ENCODE peak calls at places on chromosomes 2 and 18, in four cellular contexts. R, V, J and T are unnamed samples.

GRCh38 chr2:62569907-62570793 is 64.2 kb upstream of the TMEM17 start:
- DNase-seq in R (no peak), J (no peak), V (no peak), T (no peak)

GRCh38 chr2:162587653-162588052 is 243.7 kb downstream of the GCA start:
- DNase-seq in R (no peak), V (no peak), J (no peak), T (no peak)

GRCh38 chr18:52343138-52343537 is 3.1 kb downstream of the DCC start:
- DNase-seq in V (no peak), J (no peak), R (no peak), T (no peak)

GRCh38 chr2:113876503-113877387 is 13.1 kb upstream of the ACTR3 start:
- DNase-seq in V (no peak), J (peak), R (no peak), T (no peak)

GRCh38 chr2:234032301-234032856 is 18.1 kb upstream of the SPP2 start:
- DNase-seq in V (no peak), R (no peak), J (no peak), T (no peak)

GRCh38 chr2:217263796-217264195 is 403.9 kb upstream of the TNP1 start:
- DNase-seq in V (no peak), R (no peak), J (no peak), T (no peak)

GRCh38 chr2:33511141-33511540 is 34.7 kb downstream of the RASGRP3 start:
- DNase-seq in R (no peak), J (no peak), V (no peak), T (no peak)

GRCh38 chr18:2515908-2516625 is 55.2 kb downstream of the METTL4 start:
- DNase-seq in R (no peak), V (no peak), J (no peak), T (no peak)

GRCh38 chr2:126733795-126734194 is 77.8 kb downstream of the GYPC start:
- DNase-seq in V (no peak), R (no peak), J (no peak), T (no peak)

GRCh38 chr2:123518387-123518786 is 506.7 kb upstream of the CNTNAP5 start:
- DNase-seq in V (no peak), R (no peak), J (no peak), T (no peak)

GRCh38 chr2:190051223-190051622 is 11.3 kb downstream of the MSTN start:
- DNase-seq in R (no peak), J (no peak), V (no peak), T (no peak)

GRCh38 chr2:174125151-174125550 is 123.2 kb downstream of the OLA1 start:
- DNase-seq in V (no peak), R (no peak), J (no peak), T (no peak)

GRCh38 chr2:176999331-176999730 is 213.3 kb upstream of the HNRNPA3 start:
- DNase-seq in J (no peak), R (no peak), V (no peak), T (no peak)

GRCh38 chr2:200459101-200459500 is 50.8 kb downstream of the KCTD18 start:
- DNase-seq in V (no peak), J (no peak), R (no peak), T (no peak)

GRCh38 chr2:215379039-215379438 is 56.8 kb downstream of the FN1 start:
- DNase-seq in J (no peak), R (no peak), V (no peak), T (no peak)

GRCh38 chr2:4047961-4048891 is 344.9 kb downstream of the DCDC2C start:
- DNase-seq in J (no peak), R (no peak), V (no peak), T (no peak)

GRCh38 chr2:179059026-179059680 is 9.2 kb upstream of the CCDC141 start:
- DNase-seq in V (no peak), J (no peak), R (no peak), T (no peak)

GRCh38 chr18:50928551-50928950 is 39.3 kb upstream of the ELAC1 start:
- DNase-seq in R (no peak), V (no peak), J (no peak), T (no peak)

GRCh38 chr2:10477443-10478297 is 29.5 kb upstream of the ODC1 start:
- DNase-seq in V (no peak), J (no peak), R (no peak), T (no peak)

GRCh38 chr18:66694857-66695256 is 91.0 kb upstream of the CDH19 start:
- DNase-seq in J (no peak), R (no peak), V (no peak), T (no peak)

GRCh38 chr2:85601771-85602475 is 575 bp downstream of the TMEM150A start:
- DNase-seq in V (no peak), R (peak), J (peak), T (peak)

GRCh38 chr18:46398005-46398404 is 259.0 kb downstream of the LOXHD1 start:
- DNase-seq in J (no peak), V (no peak), R (no peak), T (no peak)

GRCh38 chr2:101518470-101519172 is 43.7 kb upstream of the RFX8 start:
- DNase-seq in J (peak), V (no peak), R (peak), T (no peak)

DNA sequence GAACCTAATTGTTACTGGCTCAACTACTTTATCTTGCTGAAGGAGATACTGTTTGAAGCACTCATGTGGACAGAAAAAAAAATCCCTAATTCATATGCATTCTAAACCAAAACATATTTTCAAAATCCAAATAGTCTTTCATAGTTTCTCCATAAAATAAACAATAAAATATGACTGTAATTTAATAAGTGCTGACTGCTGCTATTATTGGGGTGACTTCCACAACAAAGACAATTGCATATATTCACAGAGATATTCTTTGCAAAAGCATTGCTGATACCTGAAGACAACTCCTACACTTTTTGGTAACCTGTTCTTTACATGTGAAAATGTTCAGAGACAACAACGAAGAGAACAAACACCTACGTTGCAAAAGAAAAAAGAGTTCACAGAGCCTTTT is 73.1 kb upstream of the RPE start:
- DNase-seq in R (no peak), J (no peak), V (no peak), T (no peak)
- TF ChIP-seq CTCF in R (no peak), J (no peak), V (no peak), T (no peak)

GRCh38 chr2:103959174-103960125 is 894.5 kb upstream of the POU3F3 start:
- DNase-seq in J (no peak), V (peak), R (peak), T (no peak)
- TF ChIP-seq CTCF in J (no peak), V (peak), R (peak), T (peak)

DNA sequence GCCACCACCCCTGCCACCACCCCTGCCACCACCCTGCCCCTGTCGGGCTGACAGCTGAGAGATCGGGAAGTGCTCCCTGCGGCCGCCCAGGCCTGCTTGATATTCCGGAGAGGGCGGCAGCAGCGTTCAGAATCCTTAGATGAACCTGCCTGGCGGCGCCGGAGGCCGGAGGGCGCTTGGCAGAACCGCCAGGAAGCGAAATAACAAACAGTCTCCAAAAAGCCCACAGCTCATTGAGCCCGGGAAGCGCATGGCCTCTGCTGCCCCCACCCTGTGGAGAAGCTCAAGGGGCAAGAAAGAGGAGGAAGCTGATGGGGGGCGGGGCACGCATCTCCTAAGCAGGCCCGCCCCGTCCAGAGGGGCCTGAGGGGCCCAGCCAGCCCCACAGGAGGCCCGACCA is 92.2 kb upstream of the MBOAT2 start:
- DNase-seq in R (peak), V (no peak), J (peak), T (no peak)
- TF ChIP-seq CTCF in R (peak), V (no peak), J (no peak), T (peak)

GRCh38 chr18:76710646-76711520 is 111.5 kb upstream of the ZNF236 start:
- DNase-seq in R (no peak), V (no peak), J (no peak), T (no peak)
- TF ChIP-seq CTCF in R (no peak), V (no peak), J (no peak), T (no peak)

GRCh38 chr2:214297424-214297823 is 113.4 kb upstream of the VWC2L start:
- DNase-seq in J (no peak), R (no peak), V (no peak), T (no peak)

DNA sequence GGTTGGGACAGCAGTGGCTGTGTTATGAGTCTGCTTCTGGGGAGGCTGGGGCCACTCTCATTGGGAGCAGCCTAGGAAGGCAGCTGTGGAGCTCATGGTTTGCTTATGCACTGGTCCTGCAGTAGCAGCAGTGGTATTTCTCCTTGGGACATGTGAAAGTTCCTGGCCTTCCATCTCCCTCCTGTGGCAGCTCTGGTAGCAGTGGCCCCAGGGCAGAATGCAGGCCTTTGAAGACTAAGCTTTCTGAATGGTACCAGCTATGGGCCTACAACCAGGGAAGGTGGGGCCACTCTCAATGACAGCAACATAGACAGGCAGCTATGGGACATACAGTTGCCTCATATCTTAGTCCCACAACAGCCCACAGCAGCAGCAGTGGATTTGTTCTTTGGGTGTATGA is 117.3 kb upstream of the VWC2L start:
- DNase-seq in R (no peak), J (no peak), V (no peak), T (no peak)
- TF ChIP-seq CTCF in R (no peak), J (no peak), V (no peak), T (no peak)

DNA sequence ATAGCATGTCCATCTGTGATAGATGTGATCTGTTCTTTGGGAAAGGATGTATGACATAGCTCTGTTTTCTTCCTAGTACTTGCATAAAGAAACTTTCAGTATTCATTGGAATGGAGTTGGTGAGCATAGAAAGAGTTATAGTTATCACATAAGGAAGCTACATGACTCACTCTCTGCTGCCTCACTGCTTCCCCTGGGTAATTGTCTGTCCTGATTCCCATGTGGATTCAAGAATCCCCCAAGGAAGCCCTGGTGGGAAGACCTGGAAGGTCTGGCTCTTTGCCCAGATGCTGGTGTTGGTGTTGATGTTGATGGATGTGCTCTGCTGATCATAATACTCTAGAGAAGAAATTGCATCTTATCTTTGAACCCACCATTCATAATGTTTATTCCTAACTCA is 60.6 kb downstream of the PTPN4 start:
- DNase-seq in R (no peak), V (no peak), J (no peak), T (no peak)
- TF ChIP-seq CTCF in R (no peak), V (no peak), J (no peak), T (no peak)